ENCODE peak calls at places on chromosomes 1 and 21, in seven cellular contexts. One of them, this sample, is unnamed.
A peak's percentile ranks its signal among the peaks of the same experiment; 100 is the strongest.

GRCh38 chr1:157505481-157506272 is 46.6 kb downstream of the FCRL5 start:
- DNase-seq in mesenchymal stem cell: peak; percentile 67
- DNase-seq in H9: peak; percentile 85
- DNase-seq in neuronal stem cell: peak; percentile 45
- DNase-seq in trophoblast cell: peak; percentile 66
- DNase-seq in H1: peak; percentile 34
- DNase-seq in mesendoderm: peak; percentile 84
- DNase-seq in this sample: peak; percentile 55

GRCh38 chr1:168506204-168506819 is 37.5 kb downstream of the XCL2 start:
- DNase-seq in mesenchymal stem cell: no peak
- DNase-seq in mesendoderm: no peak
- DNase-seq in trophoblast cell: no peak
- DNase-seq in H1: no peak
- DNase-seq in neuronal stem cell: no peak
- DNase-seq in H9: no peak
- DNase-seq in this sample: peak; percentile 80

GRCh38 chr1:109120356-109120755 is 6.4 kb downstream of the ELAPOR1 start:
- DNase-seq in H1: no peak
- DNase-seq in trophoblast cell: no peak
- DNase-seq in mesendoderm: no peak
- DNase-seq in neuronal stem cell: no peak
- DNase-seq in mesenchymal stem cell: no peak
- DNase-seq in H9: no peak
- DNase-seq in this sample: no peak

GRCh38 chr1:24009406-24009805 is 29.3 kb upstream of the SRSF10 start:
- DNase-seq in H1: no peak
- DNase-seq in neuronal stem cell: no peak
- DNase-seq in mesendoderm: no peak
- DNase-seq in mesenchymal stem cell: peak; percentile 82
- DNase-seq in H9: no peak
- DNase-seq in trophoblast cell: no peak
- DNase-seq in this sample: peak; percentile 78

GRCh38 chr1:88204111-88204510 is 480.0 kb upstream of the PKN2 start:
- DNase-seq in neuronal stem cell: no peak
- DNase-seq in trophoblast cell: no peak
- DNase-seq in mesenchymal stem cell: no peak
- DNase-seq in H1: no peak
- DNase-seq in mesendoderm: no peak
- DNase-seq in H9: no peak
- DNase-seq in this sample: no peak

GRCh38 chr21:32338209-32338921 is 39.7 kb downstream of the MRAP start:
- DNase-seq in mesenchymal stem cell: no peak
- DNase-seq in trophoblast cell: no peak
- DNase-seq in mesendoderm: no peak
- DNase-seq in H1: no peak
- DNase-seq in neuronal stem cell: no peak
- DNase-seq in H9: no peak
- DNase-seq in this sample: no peak

GRCh38 chr1:52054496-52055065 is 410 bp downstream of the TXNDC12 start:
- DNase-seq in trophoblast cell: no peak
- DNase-seq in H9: no peak
- DNase-seq in mesenchymal stem cell: no peak
- DNase-seq in mesendoderm: peak; percentile 11
- DNase-seq in neuronal stem cell: no peak
- DNase-seq in H1: no peak
- DNase-seq in this sample: no peak

GRCh38 chr1:154716012-154716411 is 108.0 kb upstream of the ADAR start:
- DNase-seq in H9: no peak
- DNase-seq in mesendoderm: no peak
- DNase-seq in mesenchymal stem cell: peak; percentile 61
- DNase-seq in H1: no peak
- DNase-seq in trophoblast cell: peak; percentile 60
- DNase-seq in neuronal stem cell: no peak
- DNase-seq in this sample: no peak

GRCh38 chr1:201019321-201019977 is 4.1 kb downstream of the KIF21B start:
- DNase-seq in trophoblast cell: no peak
- DNase-seq in H1: no peak
- DNase-seq in H9: no peak
- DNase-seq in mesenchymal stem cell: peak; percentile 63
- DNase-seq in mesendoderm: peak; percentile 55
- DNase-seq in neuronal stem cell: no peak
- DNase-seq in this sample: no peak

GRCh38 chr1:184974086-184974836 is at the start of gene NIBAN1:
- DNase-seq in mesendoderm: peak; percentile 85
- DNase-seq in trophoblast cell: no peak
- DNase-seq in neuronal stem cell: peak; percentile 14
- DNase-seq in H1: peak; percentile 23
- DNase-seq in mesenchymal stem cell: peak; percentile 75
- DNase-seq in H9: peak; percentile 76
- DNase-seq in this sample: peak; percentile 47

GRCh38 chr1:90840323-90840722 is 123.2 kb upstream of the BARHL2 start:
- DNase-seq in neuronal stem cell: no peak
- DNase-seq in mesenchymal stem cell: no peak
- DNase-seq in trophoblast cell: no peak
- DNase-seq in mesendoderm: no peak
- DNase-seq in H1: no peak
- DNase-seq in H9: no peak
- DNase-seq in this sample: no peak

GRCh38 chr1:240585975-240586374 is 26.0 kb downstream of the GREM2 start:
- DNase-seq in H1: no peak
- DNase-seq in neuronal stem cell: no peak
- DNase-seq in trophoblast cell: no peak
- DNase-seq in mesendoderm: no peak
- DNase-seq in H9: no peak
- DNase-seq in mesenchymal stem cell: no peak
- DNase-seq in this sample: no peak

GRCh38 chr1:204466416-204467405 is 27.9 kb downstream of the PIK3C2B start:
- DNase-seq in H9: no peak
- DNase-seq in mesendoderm: no peak
- DNase-seq in trophoblast cell: no peak
- DNase-seq in H1: no peak
- DNase-seq in neuronal stem cell: no peak
- DNase-seq in mesenchymal stem cell: no peak
- DNase-seq in this sample: no peak

GRCh38 chr1:5980314-5981008 is 11.8 kb downstream of the NPHP4 start:
- DNase-seq in trophoblast cell: no peak
- DNase-seq in neuronal stem cell: peak; percentile 51
- DNase-seq in H1: peak; percentile 66
- DNase-seq in mesendoderm: peak; percentile 97
- DNase-seq in mesenchymal stem cell: peak; percentile 69
- DNase-seq in H9: peak; percentile 95
- DNase-seq in this sample: peak; percentile 34

GRCh38 chr1:11286735-11287410 is 13.9 kb downstream of the UBIAD1 start:
- DNase-seq in mesendoderm: peak; percentile 35
- DNase-seq in neuronal stem cell: peak; percentile 80
- DNase-seq in H1: peak; percentile 10
- DNase-seq in H9: peak; percentile 58
- DNase-seq in trophoblast cell: no peak
- DNase-seq in mesenchymal stem cell: no peak
- DNase-seq in this sample: peak; percentile 56

GRCh38 chr1:221272940-221273339 is 393.7 kb downstream of the HLX start:
- DNase-seq in mesendoderm: no peak
- DNase-seq in H1: no peak
- DNase-seq in H9: no peak
- DNase-seq in neuronal stem cell: no peak
- DNase-seq in trophoblast cell: no peak
- DNase-seq in mesenchymal stem cell: no peak
- DNase-seq in this sample: no peak

GRCh38 chr1:107467286-107467685 is 326.4 kb downstream of the NTNG1 start:
- DNase-seq in H9: no peak
- DNase-seq in mesenchymal stem cell: no peak
- DNase-seq in neuronal stem cell: no peak
- DNase-seq in H1: no peak
- DNase-seq in mesendoderm: no peak
- DNase-seq in trophoblast cell: no peak
- DNase-seq in this sample: no peak

GRCh38 chr21:45302082-45303061 is 14.7 kb upstream of the POFUT2 start:
- DNase-seq in H1: no peak
- DNase-seq in trophoblast cell: no peak
- DNase-seq in neuronal stem cell: no peak
- DNase-seq in mesendoderm: no peak
- DNase-seq in H9: no peak
- DNase-seq in mesenchymal stem cell: no peak
- DNase-seq in this sample: no peak

GRCh38 chr1:227521782-227522181 is 41.6 kb upstream of the ZNF678 start:
- DNase-seq in H9: no peak
- DNase-seq in trophoblast cell: no peak
- DNase-seq in neuronal stem cell: no peak
- DNase-seq in mesendoderm: no peak
- DNase-seq in mesenchymal stem cell: no peak
- DNase-seq in H1: no peak
- DNase-seq in this sample: no peak

GRCh38 chr21:25375675-25376074 is 231.6 kb downstream of the MRPL39 start:
- DNase-seq in trophoblast cell: no peak
- DNase-seq in H9: no peak
- DNase-seq in mesendoderm: no peak
- DNase-seq in mesenchymal stem cell: no peak
- DNase-seq in H1: no peak
- DNase-seq in neuronal stem cell: no peak
- DNase-seq in this sample: peak; percentile 53

GRCh38 chr1:242546441-242546840 is 21.9 kb upstream of the PLD5 start:
- DNase-seq in H1: no peak
- DNase-seq in trophoblast cell: no peak
- DNase-seq in mesenchymal stem cell: no peak
- DNase-seq in H9: no peak
- DNase-seq in mesendoderm: no peak
- DNase-seq in neuronal stem cell: no peak
- DNase-seq in this sample: no peak

GRCh38 chr1:214363386-214363785 is 82.4 kb downstream of the SMYD2 start:
- DNase-seq in trophoblast cell: no peak
- DNase-seq in neuronal stem cell: no peak
- DNase-seq in mesenchymal stem cell: no peak
- DNase-seq in H9: no peak
- DNase-seq in mesendoderm: no peak
- DNase-seq in H1: no peak
- DNase-seq in this sample: no peak

GRCh38 chr1:222306512-222306911 is 241.4 kb downstream of the HHIPL2 start:
- DNase-seq in mesendoderm: no peak
- DNase-seq in H9: no peak
- DNase-seq in trophoblast cell: no peak
- DNase-seq in neuronal stem cell: no peak
- DNase-seq in mesenchymal stem cell: no peak
- DNase-seq in H1: no peak
- DNase-seq in this sample: no peak

GRCh38 chr21:14603202-14603601 is 57.1 kb upstream of the SAMSN1 start:
- DNase-seq in mesenchymal stem cell: peak; percentile 68
- DNase-seq in H9: no peak
- DNase-seq in H1: no peak
- DNase-seq in mesendoderm: no peak
- DNase-seq in neuronal stem cell: no peak
- DNase-seq in trophoblast cell: no peak
- DNase-seq in this sample: peak; percentile 13

GRCh38 chr1:214548988-214549387 is 2.4 kb downstream of the PTPN14 start:
- DNase-seq in H9: no peak
- DNase-seq in H1: no peak
- DNase-seq in mesenchymal stem cell: peak; percentile 61
- DNase-seq in neuronal stem cell: no peak
- DNase-seq in mesendoderm: no peak
- DNase-seq in trophoblast cell: no peak
- DNase-seq in this sample: peak; percentile 63

DNA sequence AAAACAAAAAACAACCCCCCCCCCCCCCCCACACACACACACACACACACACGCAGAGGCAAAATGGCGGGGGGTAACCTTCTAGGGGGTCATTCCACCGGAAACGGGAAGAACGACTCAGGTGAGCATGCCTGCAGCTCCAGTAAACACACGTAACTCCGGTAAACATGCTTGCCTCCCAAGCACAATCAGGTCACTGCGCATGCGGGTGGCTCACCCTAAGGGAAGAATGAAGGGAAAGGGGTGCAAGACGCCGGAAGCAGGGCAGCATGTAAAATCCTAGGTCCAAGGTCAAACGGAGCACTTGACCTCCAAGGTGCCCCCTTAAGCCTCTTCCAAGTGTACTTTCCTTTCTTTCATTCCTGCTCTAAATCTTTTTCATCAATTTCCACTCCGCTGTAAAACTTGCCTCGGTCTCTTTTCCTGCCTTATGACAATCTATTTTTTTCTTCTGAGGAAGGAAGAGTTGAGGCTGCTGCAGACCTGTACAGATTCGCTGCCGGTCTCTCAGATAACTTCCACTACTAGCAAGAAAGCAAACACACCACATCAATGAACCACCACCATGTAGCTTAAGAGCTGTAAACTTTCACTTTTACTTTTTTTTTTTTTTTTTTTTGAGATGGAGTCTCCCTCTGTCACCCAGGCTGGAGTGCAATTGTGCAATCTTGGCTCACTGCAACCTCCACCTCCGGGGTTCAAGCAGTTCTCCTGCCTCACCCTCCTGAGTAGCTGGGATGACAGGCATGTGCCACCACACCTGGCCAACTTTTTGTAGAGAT is 21.0 kb upstream of the CBR3 start:
- DNase-seq in mesendoderm: no peak
- DNase-seq in H9: no peak
- DNase-seq in neuronal stem cell: no peak
- DNase-seq in trophoblast cell: peak; percentile 62
- DNase-seq in mesenchymal stem cell: no peak
- DNase-seq in H1: no peak
- DNase-seq in this sample: no peak
- H2BK120ac ChIP-seq in mesendoderm: no peak overlapping the region
- H2BK120ac ChIP-seq in H9: no peak overlapping the region
- H2BK120ac ChIP-seq in neuronal stem cell: no peak overlapping the region
- H2BK120ac ChIP-seq in trophoblast cell: no peak overlapping the region
- H2BK120ac ChIP-seq in mesenchymal stem cell: no peak overlapping the region
- H2BK120ac ChIP-seq in H1: no peak overlapping the region
- H2BK120ac ChIP-seq in this sample: no peak overlapping the region

DNA sequence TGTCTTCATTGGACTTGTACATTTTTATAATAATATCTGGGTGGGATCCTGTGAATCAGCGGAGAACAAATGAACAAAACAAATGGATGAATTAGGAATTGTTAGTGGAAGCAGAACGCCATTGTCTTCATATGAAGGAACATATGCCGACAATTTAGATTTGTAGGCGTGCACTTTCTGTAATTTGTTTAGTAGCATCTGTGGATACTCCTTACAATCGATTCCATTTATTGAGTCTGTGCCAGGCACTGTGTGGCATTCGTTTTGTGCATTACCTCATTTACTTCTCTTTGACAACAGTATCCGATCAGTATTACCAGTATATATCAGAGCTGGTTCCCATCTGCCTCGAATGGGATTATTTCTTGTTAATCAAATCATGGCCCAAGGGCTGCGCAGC is 61.9 kb downstream of the PRDM2 start:
- DNase-seq in mesenchymal stem cell: no peak
- DNase-seq in trophoblast cell: no peak
- DNase-seq in mesendoderm: no peak
- DNase-seq in neuronal stem cell: no peak
- DNase-seq in H9: no peak
- DNase-seq in H1: no peak
- DNase-seq in this sample: no peak
- H4K8ac ChIP-seq in mesenchymal stem cell: no peak overlapping the region
- H4K8ac ChIP-seq in trophoblast cell: no peak overlapping the region
- H4K8ac ChIP-seq in mesendoderm: no peak overlapping the region
- H4K8ac ChIP-seq in neuronal stem cell: no peak overlapping the region
- H4K8ac ChIP-seq in H9: no peak overlapping the region
- H4K8ac ChIP-seq in H1: no peak overlapping the region
- H4K8ac ChIP-seq in this sample: no peak overlapping the region

GRCh38 chr1:34946211-34946610 is 16.8 kb upstream of the DLGAP3 start:
- DNase-seq in H1: no peak
- DNase-seq in mesenchymal stem cell: no peak
- DNase-seq in mesendoderm: no peak
- DNase-seq in H9: no peak
- DNase-seq in neuronal stem cell: no peak
- DNase-seq in trophoblast cell: peak; percentile 81
- DNase-seq in this sample: no peak
- H2BK120ac ChIP-seq in H1: no peak overlapping the region
- H2BK120ac ChIP-seq in mesenchymal stem cell: no peak overlapping the region
- H2BK120ac ChIP-seq in mesendoderm: no peak overlapping the region
- H2BK120ac ChIP-seq in H9: no peak overlapping the region
- H2BK120ac ChIP-seq in neuronal stem cell: no peak overlapping the region
- H2BK120ac ChIP-seq in trophoblast cell: no peak overlapping the region
- H2BK120ac ChIP-seq in this sample: no peak overlapping the region

GRCh38 chr1:235058695-235059094 is 69.9 kb downstream of the TOMM20 start:
- DNase-seq in mesenchymal stem cell: no peak
- DNase-seq in neuronal stem cell: no peak
- DNase-seq in H1: no peak
- DNase-seq in H9: no peak
- DNase-seq in mesendoderm: no peak
- DNase-seq in trophoblast cell: no peak
- DNase-seq in this sample: no peak
- H4K8ac ChIP-seq in mesenchymal stem cell: no peak overlapping the region
- H4K8ac ChIP-seq in neuronal stem cell: no peak overlapping the region
- H4K8ac ChIP-seq in H1: no peak overlapping the region
- H4K8ac ChIP-seq in H9: no peak overlapping the region
- H4K8ac ChIP-seq in mesendoderm: no peak overlapping the region
- H4K8ac ChIP-seq in trophoblast cell: no peak overlapping the region
- H4K8ac ChIP-seq in this sample: no peak overlapping the region

This sample was measured in IMR-90.